ENCODE peak calls at places on chromosomes 16 and 17, in five cellular contexts. One of them, this sample, is unnamed.

GRCh38 chr17:13725286-13725990 is 123.7 kb upstream of the HS3ST3A1 start:
- DNase-seq in cardiac fibroblast: peak; percentile 71
- DNase-seq in uterus: no peak
- DNase-seq in GM12865: no peak
- DNase-seq in endothelial cell: no peak
- DNase-seq in this sample: no peak

GRCh38 chr16:67773099-67773498 is 33.3 kb downstream of the RANBP10 start:
- DNase-seq in cardiac fibroblast: peak; percentile 57
- DNase-seq in uterus: peak; percentile 47
- DNase-seq in GM12865: no peak
- DNase-seq in endothelial cell: peak; percentile 18
- DNase-seq in this sample: no peak

GRCh38 chr16:22797551-22797950 is 16.4 kb upstream of the HS3ST2 start:
- DNase-seq in cardiac fibroblast: no peak
- DNase-seq in uterus: no peak
- DNase-seq in GM12865: no peak
- DNase-seq in endothelial cell: no peak
- DNase-seq in this sample: no peak

GRCh38 chr16:31504159-31504558 is 4.0 kb downstream of the RUSF1 start:
- DNase-seq in cardiac fibroblast: no peak
- DNase-seq in uterus: no peak
- DNase-seq in GM12865: no peak
- DNase-seq in endothelial cell: no peak
- DNase-seq in this sample: no peak

GRCh38 chr17:51046527-51047384 is 73.9 kb downstream of the SPAG9 start:
- DNase-seq in cardiac fibroblast: peak; percentile 81
- DNase-seq in uterus: peak; percentile 89
- DNase-seq in GM12865: no peak
- DNase-seq in endothelial cell: peak; percentile 60
- DNase-seq in this sample: peak; percentile 32

GRCh38 chr16:76222087-76222486 is 55.1 kb upstream of the CNTNAP4 start:
- DNase-seq in cardiac fibroblast: no peak
- DNase-seq in uterus: no peak
- DNase-seq in GM12865: no peak
- DNase-seq in endothelial cell: no peak
- DNase-seq in this sample: no peak

GRCh38 chr16:30011505-30012480 is 966 bp upstream of the DOC2A start:
- DNase-seq in cardiac fibroblast: no peak
- DNase-seq in uterus: no peak
- DNase-seq in GM12865: no peak
- DNase-seq in endothelial cell: peak; percentile 9
- DNase-seq in this sample: no peak

GRCh38 chr16:19068237-19068815 is 912 bp downstream of the COQ7 start:
- DNase-seq in cardiac fibroblast: no peak
- DNase-seq in uterus: no peak
- DNase-seq in GM12865: no peak
- DNase-seq in endothelial cell: no peak
- DNase-seq in this sample: no peak

GRCh38 chr17:77645441-77646430 is 312.8 kb upstream of the TNRC6C start:
- DNase-seq in cardiac fibroblast: peak; percentile 5
- DNase-seq in uterus: no peak
- DNase-seq in GM12865: no peak
- DNase-seq in endothelial cell: peak; percentile 28
- DNase-seq in this sample: no peak

GRCh38 chr17:49582055-49582703 is 6.5 kb downstream of the NXPH3 start:
- DNase-seq in cardiac fibroblast: no peak
- DNase-seq in uterus: no peak
- DNase-seq in GM12865: no peak
- DNase-seq in endothelial cell: no peak
- DNase-seq in this sample: no peak

GRCh38 chr16:46765050-46765449 is 16.9 kb upstream of the MYLK3 start:
- DNase-seq in cardiac fibroblast: peak; percentile 62
- DNase-seq in uterus: no peak
- DNase-seq in GM12865: no peak
- DNase-seq in endothelial cell: no peak
- DNase-seq in this sample: no peak

GRCh38 chr16:70751593-70751992 is 49.4 kb downstream of the VAC14 start:
- DNase-seq in cardiac fibroblast: no peak
- DNase-seq in uterus: no peak
- DNase-seq in GM12865: no peak
- DNase-seq in endothelial cell: no peak
- DNase-seq in this sample: no peak

GRCh38 chr16:63904930-63905329 is 1216.9 kb downstream of the CDH11 start:
- DNase-seq in cardiac fibroblast: no peak
- DNase-seq in uterus: no peak
- DNase-seq in GM12865: no peak
- DNase-seq in endothelial cell: no peak
- DNase-seq in this sample: no peak

GRCh38 chr16:20334396-20334795 is 7.1 kb upstream of the GP2 start:
- DNase-seq in cardiac fibroblast: no peak
- DNase-seq in uterus: no peak
- DNase-seq in GM12865: no peak
- DNase-seq in endothelial cell: no peak
- DNase-seq in this sample: no peak

GRCh38 chr17:3888343-3889171 is 4.3 kb downstream of the CAMKK1 start:
- DNase-seq in cardiac fibroblast: peak; percentile 90
- DNase-seq in uterus: peak; percentile 96
- DNase-seq in GM12865: no peak
- DNase-seq in endothelial cell: no peak
- DNase-seq in this sample: peak; percentile 75

GRCh38 chr16:82639666-82640336 is 13.0 kb downstream of the CDH13 start:
- DNase-seq in cardiac fibroblast: peak; percentile 77
- DNase-seq in uterus: peak; percentile 35
- DNase-seq in GM12865: peak; percentile 64
- DNase-seq in endothelial cell: peak; percentile 76
- DNase-seq in this sample: no peak

GRCh38 chr16:47377156-47377555 is 83.7 kb downstream of the ITFG1 start:
- DNase-seq in cardiac fibroblast: no peak
- DNase-seq in uterus: no peak
- DNase-seq in GM12865: no peak
- DNase-seq in endothelial cell: no peak
- DNase-seq in this sample: no peak

GRCh38 chr17:2122641-2123302 is 67.9 kb downstream of the HIC1 start:
- DNase-seq in cardiac fibroblast: peak; percentile 81
- DNase-seq in uterus: peak; percentile 74
- DNase-seq in GM12865: no peak
- DNase-seq in endothelial cell: no peak
- DNase-seq in this sample: peak; percentile 68

GRCh38 chr17:14038206-14038605 is 31.1 kb upstream of the COX10 start:
- DNase-seq in cardiac fibroblast: peak; percentile 31
- DNase-seq in uterus: no peak
- DNase-seq in GM12865: no peak
- DNase-seq in endothelial cell: no peak
- DNase-seq in this sample: peak; percentile 55

GRCh38 chr17:38345743-38346142 is 2.0 kb upstream of the GPR179 start:
- DNase-seq in cardiac fibroblast: no peak
- DNase-seq in uterus: no peak
- DNase-seq in GM12865: no peak
- DNase-seq in endothelial cell: no peak
- DNase-seq in this sample: no peak

GRCh38 chr17:38350035-38350434 is 1.6 kb upstream of the SOCS7 start:
- DNase-seq in cardiac fibroblast: no peak
- DNase-seq in uterus: no peak
- DNase-seq in GM12865: no peak
- DNase-seq in endothelial cell: no peak
- DNase-seq in this sample: no peak

GRCh38 chr17:38352245-38353083 is 820 bp downstream of the SOCS7 start:
- DNase-seq in cardiac fibroblast: peak; percentile 28
- DNase-seq in uterus: peak; percentile 33
- DNase-seq in GM12865: peak; percentile 28
- DNase-seq in endothelial cell: peak; percentile 45
- DNase-seq in this sample: no peak

GRCh38 chr17:38351412-38352222 is at the start of gene SOCS7:
- DNase-seq in cardiac fibroblast: peak; percentile 89
- DNase-seq in uterus: peak; percentile 92
- DNase-seq in GM12865: peak; percentile 93
- DNase-seq in endothelial cell: peak; percentile 82
- DNase-seq in this sample: peak; percentile 74

DNA sequence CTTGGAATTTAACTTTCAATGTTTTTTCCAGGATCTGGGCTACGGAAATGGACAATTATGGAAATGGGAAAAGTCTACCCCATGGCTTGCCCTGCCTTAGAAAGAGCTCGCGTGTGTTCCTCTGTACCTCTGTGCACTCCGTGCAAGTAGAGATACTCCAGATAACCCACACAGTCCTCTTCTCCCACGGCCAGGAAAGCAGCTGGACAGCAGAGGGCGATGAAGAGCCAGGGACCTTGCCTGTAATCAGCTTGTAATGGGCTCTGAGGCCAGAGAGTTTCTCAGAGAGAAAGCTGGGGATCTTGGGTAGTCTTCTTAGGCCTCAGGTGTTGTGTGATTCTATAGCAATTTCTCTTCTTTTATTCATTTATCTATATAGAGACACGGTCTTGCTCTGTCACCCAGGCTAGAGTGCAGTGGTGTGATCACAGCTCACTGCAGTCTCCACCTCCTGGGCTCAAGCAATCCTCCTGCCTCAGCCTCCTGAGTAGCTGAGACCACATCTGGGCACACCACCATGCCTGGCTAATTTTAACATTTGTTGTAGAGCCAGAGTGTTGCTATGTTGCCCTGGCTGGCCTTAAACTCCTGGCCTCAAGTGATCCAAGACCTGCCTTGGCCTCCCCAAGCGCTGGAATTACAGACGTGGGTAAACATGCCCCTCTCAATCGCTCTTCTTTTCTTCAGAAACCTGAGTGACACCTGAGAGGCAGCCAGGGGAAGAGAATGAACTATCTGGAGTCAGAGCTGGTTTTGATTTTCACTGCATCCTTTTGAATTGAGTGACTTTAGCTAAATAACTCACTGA is 2.3 kb upstream of the SOCS7 start:
- DNase-seq in cardiac fibroblast: peak; percentile 84
- DNase-seq in uterus: peak; percentile 89
- DNase-seq in GM12865: peak; percentile 88
- DNase-seq in endothelial cell: peak; percentile 89
- DNase-seq in this sample: peak; percentile 44
- TF ChIP-seq CTCF in cardiac fibroblast: peak; percentile 98
- TF ChIP-seq CTCF in uterus: peak; percentile 92
- TF ChIP-seq CTCF in GM12865: peak; percentile 95
- TF ChIP-seq CTCF in endothelial cell: peak; percentile 54
- TF ChIP-seq CTCF in this sample: peak; percentile 100

DNA sequence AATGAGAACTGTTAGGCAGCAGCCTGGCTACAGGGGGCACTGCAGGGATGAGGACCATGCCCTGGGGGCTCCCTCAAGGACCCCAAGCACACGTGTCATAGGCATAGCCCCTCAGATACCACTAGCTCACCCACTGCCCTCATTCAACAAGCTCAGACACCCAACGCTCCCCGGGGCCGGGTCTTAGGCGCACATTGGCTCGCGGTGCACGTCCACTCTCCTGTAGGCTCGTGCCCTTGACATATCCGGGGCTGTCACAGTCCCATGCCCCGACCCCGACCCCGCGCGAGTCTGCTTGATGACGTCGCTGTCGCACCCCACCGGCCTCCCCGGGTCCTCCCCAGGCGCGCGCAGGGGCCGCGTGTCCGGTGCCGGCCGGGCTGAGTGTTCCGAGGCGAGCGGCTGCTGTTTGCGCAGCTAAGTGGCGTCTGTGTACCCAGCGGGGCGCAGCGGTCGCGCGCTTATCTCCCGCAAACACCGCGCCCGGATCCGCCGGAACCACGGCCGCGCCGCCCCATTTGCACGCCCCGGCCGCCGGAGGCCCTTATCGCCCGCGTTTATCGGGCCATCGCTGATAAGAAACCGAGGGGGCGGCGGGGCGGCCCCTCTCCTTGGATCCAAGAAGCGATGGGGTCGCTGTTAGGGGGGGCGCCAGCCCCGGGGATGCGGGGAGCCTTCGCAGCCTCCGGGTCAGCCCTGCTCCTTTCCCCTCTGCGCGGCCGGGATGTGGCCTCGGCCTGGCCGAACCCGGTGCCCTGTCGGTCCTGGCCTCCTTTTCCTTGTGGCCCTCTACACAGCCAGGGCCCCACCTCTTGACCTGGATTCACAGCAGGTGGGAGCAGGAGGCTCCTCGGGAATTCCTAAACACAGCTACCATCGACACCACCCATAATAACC is 20.7 kb upstream of the NAGS start:
- DNase-seq in cardiac fibroblast: no peak
- DNase-seq in uterus: no peak
- DNase-seq in GM12865: no peak
- DNase-seq in endothelial cell: peak; percentile 35
- DNase-seq in this sample: no peak
- TF ChIP-seq CTCF in cardiac fibroblast: peak; percentile 27
- TF ChIP-seq CTCF in uterus: no peak
- TF ChIP-seq CTCF in GM12865: no peak
- TF ChIP-seq CTCF in endothelial cell: peak; percentile 17
- TF ChIP-seq CTCF in this sample: peak; percentile 19

GRCh38 chr17:17692353-17693252 is 11.3 kb downstream of the RAI1 start:
- DNase-seq in cardiac fibroblast: no peak
- DNase-seq in uterus: no peak
- DNase-seq in GM12865: no peak
- DNase-seq in endothelial cell: no peak
- DNase-seq in this sample: no peak

GRCh38 chr17:17693955-17694228 is 12.6 kb downstream of the RAI1 start:
- DNase-seq in cardiac fibroblast: no peak
- DNase-seq in uterus: no peak
- DNase-seq in GM12865: no peak
- DNase-seq in endothelial cell: no peak
- DNase-seq in this sample: no peak

GRCh38 chr17:17693253-17693954 is 12.1 kb downstream of the RAI1 start:
- DNase-seq in cardiac fibroblast: no peak
- DNase-seq in uterus: peak; percentile 53
- DNase-seq in GM12865: no peak
- DNase-seq in endothelial cell: peak; percentile 62
- DNase-seq in this sample: no peak

GRCh38 chr17:17696075-17696474 is 14.8 kb downstream of the RAI1 start:
- DNase-seq in cardiac fibroblast: no peak
- DNase-seq in uterus: no peak
- DNase-seq in GM12865: no peak
- DNase-seq in endothelial cell: no peak
- DNase-seq in this sample: no peak

GRCh38 chr17:17694229-17695081 is 13.2 kb downstream of the RAI1 start:
- DNase-seq in cardiac fibroblast: peak; percentile 62
- DNase-seq in uterus: peak; percentile 85
- DNase-seq in GM12865: peak; percentile 76
- DNase-seq in endothelial cell: peak; percentile 67
- DNase-seq in this sample: no peak
- TF ChIP-seq CTCF in cardiac fibroblast: no peak
- TF ChIP-seq CTCF in uterus: peak; percentile 15
- TF ChIP-seq CTCF in GM12865: no peak
- TF ChIP-seq CTCF in endothelial cell: no peak
- TF ChIP-seq CTCF in this sample: no peak

GRCh38 chr16:17258077-17258599 is 212.6 kb downstream of the XYLT1 start:
- DNase-seq in cardiac fibroblast: no peak
- DNase-seq in uterus: no peak
- DNase-seq in GM12865: no peak
- DNase-seq in endothelial cell: no peak
- DNase-seq in this sample: no peak

GRCh38 chr16:17259751-17260270 is 210.9 kb downstream of the XYLT1 start:
- DNase-seq in cardiac fibroblast: no peak
- DNase-seq in uterus: no peak
- DNase-seq in GM12865: no peak
- DNase-seq in endothelial cell: no peak
- DNase-seq in this sample: no peak

GRCh38 chr16:17257426-17257825 is 213.3 kb downstream of the XYLT1 start:
- DNase-seq in cardiac fibroblast: no peak
- DNase-seq in uterus: no peak
- DNase-seq in GM12865: no peak
- DNase-seq in endothelial cell: no peak
- DNase-seq in this sample: no peak

GRCh38 chr16:17260271-17260849 is 210.4 kb downstream of the XYLT1 start:
- DNase-seq in cardiac fibroblast: no peak
- DNase-seq in uterus: no peak
- DNase-seq in GM12865: no peak
- DNase-seq in endothelial cell: no peak
- DNase-seq in this sample: no peak

GRCh38 chr16:17258848-17259713 is 211.7 kb downstream of the XYLT1 start:
- DNase-seq in cardiac fibroblast: no peak
- DNase-seq in uterus: no peak
- DNase-seq in GM12865: peak; percentile 87
- DNase-seq in endothelial cell: no peak
- DNase-seq in this sample: no peak
- TF ChIP-seq CTCF in cardiac fibroblast: no peak
- TF ChIP-seq CTCF in uterus: no peak
- TF ChIP-seq CTCF in GM12865: peak; percentile 42
- TF ChIP-seq CTCF in endothelial cell: no peak
- TF ChIP-seq CTCF in this sample: no peak

This sample was measured in AG09319.